ENCODE peak calls at places on chromosomes 5 and 9, in four cellular contexts. A is tibial nerve, Z is neural progenitor cell, Y is H7. N is an unnamed sample.

GRCh38 chr9:101119206-101119819 is 90.8 kb downstream of the PLPPR1 start:
- DNase-seq in Y (peak), Z (peak), A (no peak), N (no peak)

GRCh38 chr5:38845555-38846378 is at the start of gene OSMR:
- DNase-seq in A (peak), Y (peak), Z (peak), N (peak)

GRCh38 chr5:120808135-120808534 is 344.0 kb downstream of the PRR16 start:
- DNase-seq in A (no peak), Y (no peak), Z (no peak), N (no peak)

GRCh38 chr5:78527054-78527884 is 121.3 kb downstream of the LHFPL2 start:
- DNase-seq in Z (peak), Y (peak), A (no peak), N (peak)

GRCh38 chr9:125407974-125408900 is 146.6 kb downstream of the GAPVD1 start:
- DNase-seq in Z (peak), A (peak), Y (peak), N (no peak)

GRCh38 chr5:125725686-125726085 is 697.5 kb upstream of the GRAMD2B start:
- DNase-seq in Y (no peak), A (no peak), Z (no peak), N (no peak)

GRCh38 chr5:83471405-83472212 is at the start of gene VCAN:
- DNase-seq in Z (peak), A (peak), Y (peak), N (peak)

GRCh38 chr5:68418230-68418629 is 202.7 kb downstream of the PIK3R1 start:
- DNase-seq in Y (no peak), A (peak), Z (no peak), N (peak)

GRCh38 chr9:73441890-73442818 is 290.5 kb downstream of the ANXA1 start:
- DNase-seq in Y (peak), Z (peak), A (no peak), N (peak)

GRCh38 chr5:93054424-93055165 is 526.4 kb downstream of the NR2F1-AS1 start:
- DNase-seq in Z (no peak), A (no peak), Y (no peak), N (no peak)

GRCh38 chr9:69645488-69645887 is 26.7 kb downstream of the APBA1 start:
- DNase-seq in Y (no peak), Z (peak), A (no peak), N (no peak)

GRCh38 chr5:175357995-175358394 is 86.0 kb downstream of the DRD1 start:
- DNase-seq in Z (no peak), Y (no peak), A (no peak), N (no peak)

GRCh38 chr9:69149321-69149807 is 24.7 kb upstream of the TJP2 start:
- DNase-seq in A (no peak), Y (no peak), Z (peak), N (no peak)

GRCh38 chr5:32100230-32100629 is 73.9 kb downstream of the GOLPH3 start:
- DNase-seq in Y (no peak), A (no peak), Z (no peak), N (no peak)

GRCh38 chr5:174195517-174195916 is 150.0 kb downstream of the NSG2 start:
- DNase-seq in Z (peak), Y (peak), A (no peak), N (no peak)

GRCh38 chr9:91255327-91255726 is 106.4 kb downstream of the AUH start:
- DNase-seq in Z (no peak), A (no peak), Y (no peak), N (no peak)

GRCh38 chr5:131220566-131220965 is 43.3 kb upstream of the CDC42SE2 start:
- DNase-seq in Z (no peak), A (no peak), Y (no peak), N (no peak)
- H3K4me3 ChIP-seq in Z (no peak), A (no peak), Y (no peak), N (no peak)

GRCh38 chr5:90020575-90021535 is 388.7 kb downstream of the CETN3 start:
- DNase-seq in Y (no peak), Z (no peak), A (no peak), N (peak)
- H3K4me3 ChIP-seq in Y (no peak), Z (no peak), A (peak), N (peak)

DNA sequence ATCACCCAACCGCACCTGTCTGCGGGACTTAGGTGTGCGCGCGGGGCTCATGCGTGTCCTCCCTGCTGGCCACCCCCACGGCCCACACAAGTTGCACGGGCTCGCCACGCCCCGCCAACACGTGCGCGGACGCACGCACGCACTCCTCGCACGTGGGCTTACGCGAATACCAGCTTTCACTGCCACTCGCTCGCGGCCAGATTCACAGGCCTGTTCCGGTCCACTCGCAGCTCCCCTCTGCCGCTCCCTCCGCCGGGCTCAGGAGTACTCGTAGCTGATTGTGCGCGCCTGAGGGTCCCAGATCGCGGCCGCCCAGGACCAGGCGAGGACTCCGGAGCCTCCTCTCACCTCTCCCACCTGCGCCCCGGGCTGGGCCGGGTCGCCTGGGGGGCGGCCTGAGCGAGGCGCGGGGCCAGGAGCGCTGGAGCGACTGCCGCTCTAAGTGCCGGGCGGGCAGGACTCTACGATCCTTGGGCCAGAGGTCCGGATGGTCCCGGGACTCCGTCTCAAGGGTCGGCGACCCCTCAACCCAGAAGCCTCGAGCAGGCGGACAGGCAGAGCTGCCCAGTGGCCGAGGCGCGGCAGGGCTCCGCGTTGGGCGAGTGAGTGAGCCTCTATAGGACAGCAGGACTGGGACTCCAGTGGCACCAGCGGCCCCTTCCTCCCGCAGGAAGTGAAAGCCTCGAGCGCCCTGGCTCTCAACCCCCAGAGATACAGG is 3.4 kb downstream of the PCDHGC5 start:
- DNase-seq in Y (peak), A (no peak), Z (peak), N (no peak)
- H3K4me3 ChIP-seq in Y (peak), A (peak), Z (peak), N (no peak)

DNA sequence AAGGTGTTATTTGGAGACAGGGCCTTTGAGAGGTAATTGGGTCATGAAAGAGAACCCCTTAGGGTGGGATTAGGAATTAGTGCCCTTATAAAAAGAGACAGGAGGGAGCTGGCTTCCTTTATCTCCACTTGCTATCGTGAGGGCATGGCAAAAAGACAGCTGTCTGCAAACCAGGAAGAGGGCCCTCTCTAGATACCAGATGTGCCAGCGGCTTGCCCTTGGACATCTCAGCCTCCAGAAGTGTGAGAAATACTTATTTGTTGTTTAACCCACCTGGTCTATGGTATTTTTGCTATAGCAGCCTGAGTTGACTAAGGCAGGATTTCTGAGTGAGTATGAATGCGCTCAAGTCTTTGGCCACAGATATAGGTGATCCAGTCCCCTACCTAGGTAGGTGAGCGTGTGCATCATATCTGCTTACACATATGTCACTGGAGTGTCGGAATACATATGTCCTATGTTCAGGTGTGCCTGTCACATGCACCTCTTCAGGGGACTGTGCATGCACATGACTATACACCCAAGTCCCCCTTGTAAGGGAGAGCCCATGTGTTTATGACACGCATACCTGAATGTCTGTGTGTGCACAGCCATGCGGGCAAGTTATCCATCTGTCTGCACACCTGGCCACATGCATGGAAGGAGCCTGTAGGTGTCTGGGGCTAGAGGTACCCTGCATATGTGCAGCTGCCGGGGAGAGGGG is 817 bp upstream of the RGS14 start:
- DNase-seq in A (no peak), Y (no peak), Z (no peak), N (no peak)
- H3K4me3 ChIP-seq in A (no peak), Y (no peak), Z (no peak), N (no peak)

DNA sequence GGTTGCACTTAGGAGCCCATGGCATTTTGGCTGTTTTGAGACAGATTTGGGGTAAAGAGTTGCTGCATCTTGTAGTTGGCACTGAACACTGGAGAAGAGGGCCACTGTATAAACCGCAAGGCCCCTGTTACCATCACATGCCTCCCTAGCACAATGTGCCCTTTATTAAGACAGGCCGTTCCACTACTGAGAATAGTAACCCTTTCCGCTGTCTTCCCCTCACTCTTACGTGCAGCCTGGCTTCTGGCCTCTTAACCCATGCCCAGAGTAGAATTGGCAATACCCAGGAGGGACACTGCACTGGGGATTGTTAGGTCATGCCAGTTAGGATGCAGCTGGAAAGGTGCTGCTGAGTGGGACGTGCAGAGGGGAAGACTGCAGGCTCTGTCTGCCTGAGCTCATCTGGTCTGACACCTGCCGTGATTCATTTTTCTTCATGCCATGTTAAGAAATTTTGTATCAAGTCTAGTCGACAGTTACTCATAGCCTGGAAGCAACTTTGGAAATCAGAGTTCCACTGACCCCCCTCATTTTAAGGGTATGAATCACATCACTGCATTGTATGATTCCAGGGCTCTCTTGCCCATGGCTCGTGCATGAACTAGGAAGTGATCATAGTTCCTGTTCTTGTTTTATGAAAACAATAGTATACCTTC is 146.9 kb upstream of the DMRT1 start:
- DNase-seq in Z (no peak), Y (no peak), A (no peak), N (no peak)
- H3K4me3 ChIP-seq in Z (no peak), Y (no peak), A (peak), N (peak)

GRCh38 chr5:86626149-86626548 is 8.4 kb downstream of the COX7C start:
- DNase-seq in Y (no peak), Z (no peak), A (no peak), N (no peak)

GRCh38 chr5:86623785-86624483 is 6.2 kb downstream of the COX7C start:
- DNase-seq in A (no peak), Y (no peak), Z (no peak), N (no peak)

GRCh38 chr5:86625148-86625547 is 7.4 kb downstream of the COX7C start:
- DNase-seq in Y (no peak), Z (no peak), A (no peak), N (no peak)
- H3K4me3 ChIP-seq in Y (no peak), Z (no peak), A (no peak), N (no peak)

DNA sequence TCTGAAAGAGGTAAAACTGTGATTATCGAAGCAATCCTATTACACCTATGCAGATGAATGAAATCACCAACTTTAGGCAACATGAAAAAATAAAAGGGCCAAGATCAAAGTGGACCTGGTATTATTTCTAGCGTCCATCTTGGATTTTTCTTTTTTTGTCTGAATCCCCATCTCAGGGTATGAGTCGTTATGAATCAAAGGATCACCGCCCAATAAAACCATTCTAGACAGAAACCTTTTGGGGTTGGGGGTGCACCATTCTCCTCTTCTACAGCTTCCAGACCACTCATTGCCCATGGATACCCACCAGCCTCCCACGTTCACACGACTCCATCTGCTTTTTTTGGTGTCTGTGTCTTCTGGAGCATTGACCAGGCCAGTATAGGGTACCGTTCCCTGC is 33.4 kb downstream of the MAP1B start:
- DNase-seq in A (no peak), Y (no peak), Z (no peak), N (no peak)
- H3K4me3 ChIP-seq in A (no peak), Y (no peak), Z (no peak), N (no peak)

DNA sequence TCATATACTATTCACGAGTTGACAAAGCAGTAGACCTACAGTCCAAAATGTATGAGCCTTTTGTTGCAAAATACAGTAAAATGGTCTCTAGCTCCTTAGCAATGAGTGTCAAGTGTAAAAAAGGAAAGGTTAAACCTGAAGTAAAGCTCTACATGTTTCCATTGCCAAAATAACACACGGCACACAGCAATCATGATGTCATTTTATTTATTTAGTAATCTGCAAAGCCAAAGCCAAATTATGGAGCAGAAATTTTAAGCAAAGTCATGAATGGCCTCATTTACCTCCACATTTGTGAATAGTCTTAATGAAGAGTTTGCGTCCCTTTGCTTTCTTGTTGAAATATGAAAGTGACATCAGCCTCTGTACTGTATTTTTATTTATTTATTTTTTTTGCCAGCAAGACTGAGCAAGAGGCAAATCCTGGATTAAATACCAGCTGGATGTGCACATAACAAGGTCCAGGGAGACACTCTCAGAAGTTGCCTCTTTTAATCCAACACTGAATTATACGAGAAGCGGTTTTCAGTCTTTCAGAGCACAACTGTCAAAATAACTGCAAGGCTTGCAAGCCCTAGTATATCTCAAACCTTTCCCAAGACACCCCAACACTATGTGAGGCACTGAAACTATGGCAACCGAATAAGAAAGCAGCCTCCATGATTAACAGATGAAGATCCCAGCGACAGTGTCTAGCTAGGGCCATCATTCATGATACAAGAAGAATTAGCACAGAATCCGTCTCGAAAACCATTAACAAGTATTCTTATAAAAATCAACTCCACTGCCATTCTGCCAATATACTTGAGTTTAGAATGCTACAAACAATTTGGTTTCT is 9.6 kb downstream of the SEMA6A start:
- DNase-seq in Y (peak), A (no peak), Z (no peak), N (no peak)
- H3K4me3 ChIP-seq in Y (no peak), A (peak), Z (no peak), N (no peak)